ENCODE peak calls at places on chromosomes 5 and 9, in five cellular contexts. I, G, L, Z and E are unnamed samples.

GRCh38 chr9:135476981-135477380 is 2.6 kb upstream of the PPP1R26 start:
- DNase-seq in Z (no peak), L (no peak), I (no peak), G (no peak), E (no peak)

GRCh38 chr5:149837680-149838269 is 106.8 kb downstream of the PDE6A start:
- DNase-seq in I (peak; percentile 63), G (peak; percentile 61), L (peak; percentile 70), Z (peak; percentile 82), E (peak; percentile 91)

GRCh38 chr5:14587143-14587542 is 5.6 kb downstream of the OTULINL start:
- DNase-seq in Z (no peak), G (no peak), L (no peak), I (no peak), E (no peak)

GRCh38 chr9:90053027-90053426 is 448.2 kb downstream of the GADD45G start:
- DNase-seq in L (peak; percentile 35), G (peak; percentile 16), Z (peak; percentile 18), I (no peak), E (no peak)

GRCh38 chr9:129482521-129483466 is 138.1 kb downstream of the C9orf50 start:
- DNase-seq in I (peak; percentile 90), G (peak; percentile 40), Z (peak; percentile 90), L (peak; percentile 69), E (no peak)

GRCh38 chr5:164013077-164013670 is 507.8 kb downstream of the MAT2B start:
- DNase-seq in G (peak; percentile 73), L (peak; percentile 60), Z (peak; percentile 71), I (peak; percentile 59), E (peak; percentile 5)

GRCh38 chr5:137072376-137073174 is 426.6 kb downstream of the SPOCK1 start:
- DNase-seq in G (no peak), Z (peak; percentile 18), I (no peak), L (no peak), E (no peak)

GRCh38 chr9:16068476-16068875 is 515.6 kb downstream of the CCDC171 start:
- DNase-seq in L (no peak), Z (no peak), I (no peak), G (no peak), E (no peak)

GRCh38 chr9:122835313-122835731 is 6.9 kb upstream of the PDCL start:
- DNase-seq in I (no peak), L (no peak), G (no peak), Z (peak; percentile 60), E (no peak)

GRCh38 chr9:19127881-19128719 is 808 bp upstream of the PLIN2 start:
- DNase-seq in Z (no peak), I (peak; percentile 50), L (no peak), G (peak; percentile 32), E (no peak)

GRCh38 chr5:115246361-115246991 is 16.2 kb downstream of the PGGT1B start:
- DNase-seq in I (no peak), G (no peak), L (peak; percentile 38), Z (peak; percentile 64), E (no peak)

GRCh38 chr5:134086943-134087305 is 27.6 kb upstream of the TCF7 start:
- DNase-seq in Z (no peak), I (no peak), L (no peak), G (no peak), E (no peak)

GRCh38 chr5:142863856-142864255 is 93.7 kb downstream of the ARHGAP26 start:
- DNase-seq in L (no peak), I (no peak), Z (no peak), G (no peak), E (no peak)

GRCh38 chr5:73189816-73190451 is 16.9 kb downstream of the TMEM174 start:
- DNase-seq in G (no peak), I (peak; percentile 59), Z (no peak), L (no peak), E (no peak)

GRCh38 chr5:86885489-86886225 is 267.9 kb downstream of the COX7C start:
- DNase-seq in L (no peak), Z (no peak), G (no peak), I (no peak), E (no peak)

GRCh38 chr5:105924366-105924765 is 1746.4 kb downstream of the EFNA5 start:
- DNase-seq in L (no peak), Z (no peak), G (no peak), I (no peak), E (no peak)

GRCh38 chr5:127296321-127296720 is 5.7 kb downstream of the MEGF10 start:
- DNase-seq in L (no peak), Z (peak; percentile 41), I (no peak), G (no peak), E (no peak)

GRCh38 chr5:1017691-1018455 is 9.3 kb downstream of the NKD2 start:
- DNase-seq in Z (no peak), I (no peak), L (no peak), G (no peak), E (no peak)

GRCh38 chr9:14119694-14120514 is 194.0 kb downstream of the NFIB start:
- DNase-seq in Z (no peak), I (no peak), G (no peak), L (no peak), E (no peak)

GRCh38 chr9:114989600-114990410 is 59.4 kb upstream of the TNFSF8 start:
- DNase-seq in Z (no peak), I (no peak), G (no peak), L (no peak), E (no peak)

GRCh38 chr9:90803860-90804593 is 2.4 kb downstream of the SYK start:
- DNase-seq in L (no peak), Z (peak; percentile 41), I (no peak), G (no peak), E (no peak)

GRCh38 chr9:126916909-126917308 is 2.3 kb downstream of the RALGPS1 start:
- DNase-seq in L (peak; percentile 33), Z (peak; percentile 34), G (no peak), I (no peak), E (peak; percentile 44)

GRCh38 chr9:76557674-76558073 is 98.7 kb downstream of the GCNT1 start:
- DNase-seq in Z (no peak), I (no peak), L (no peak), G (no peak), E (no peak)

GRCh38 chr5:66010476-66010875 is 84.1 kb downstream of the ERBIN start:
- DNase-seq in Z (no peak), I (no peak), G (no peak), L (no peak), E (no peak)

GRCh38 chr5:72209515-72210115 is 102.3 kb downstream of the MAP1B start:
- DNase-seq in G (no peak), I (no peak), L (peak; percentile 45), Z (peak; percentile 94), E (no peak)

GRCh38 chr9:69785757-69786156 is 25.9 kb upstream of the PTAR1 start:
- DNase-seq in L (no peak), G (no peak), Z (peak; percentile 17), I (no peak), E (no peak)

GRCh38 chr9:101354143-101354764 is 30.6 kb downstream of the BAAT start:
- DNase-seq in Z (no peak), G (no peak), I (peak; percentile 52), L (no peak), E (no peak)

GRCh38 chr9:129623331-129623730 is 2.4 kb upstream of the C9orf50 start:
- DNase-seq in I (no peak), G (no peak), Z (no peak), L (no peak), E (no peak)

GRCh38 chr5:73544429-73545402 is 20.7 kb downstream of the ANKRA2 start:
- DNase-seq in L (no peak), I (peak; percentile 88), Z (no peak), G (no peak), E (no peak)

GRCh38 chr9:89919171-89919681 is 314.4 kb downstream of the GADD45G start:
- DNase-seq in Z (no peak), G (no peak), L (no peak), I (peak; percentile 67), E (no peak)

GRCh38 chr5:39570418-39571027 is 145.7 kb upstream of the DAB2 start:
- DNase-seq in L (peak; percentile 10), I (no peak), G (no peak), Z (peak; percentile 65), E (no peak)

GRCh38 chr5:88393721-88394530 is 125.3 kb upstream of the TMEM161B start:
- DNase-seq in Z (no peak), I (no peak), G (no peak), L (no peak), E (no peak)

GRCh38 chr5:2391021-2391420 is 360.5 kb downstream of the IRX2 start:
- DNase-seq in G (no peak), I (no peak), Z (no peak), L (no peak), E (no peak)

GRCh38 chr5:160311491-160312138 is 749 bp downstream of the CCNJL start:
- DNase-seq in G (peak; percentile 26), L (no peak), Z (no peak), I (no peak), E (no peak)

GRCh38 chr5:89694026-89694540 is 715.5 kb downstream of the CETN3 start:
- DNase-seq in L (no peak), G (no peak), I (no peak), Z (peak; percentile 58), E (no peak)

GRCh38 chr5:145010834-145011233 is 824.3 kb downstream of the PRELID2 start:
- DNase-seq in G (no peak), L (no peak), I (no peak), Z (no peak), E (no peak)

GRCh38 chr5:53429706-53430105 is 50.7 kb upstream of the FST start:
- DNase-seq in L (no peak), I (no peak), Z (no peak), G (no peak), E (no peak)

GRCh38 chr5:151074557-151074956 is 6.3 kb downstream of the TNIP1 start:
- DNase-seq in Z (no peak), G (no peak), I (no peak), L (no peak), E (no peak)